ENCODE peak calls at places on chromosomes 5 and 9, in seven cellular contexts. P, R, J, V, E, F and W are unnamed samples.

GRCh38 chr5:148248894-148249293 is 10.6 kb downstream of the MARCOL start:
- DNase-seq in P (no peak), R (no peak), J (no peak), V (no peak), E (no peak), F (no peak), W (no peak)

GRCh38 chr5:93586948-93587918 is 4.2 kb downstream of the NR2F1 start:
- DNase-seq in P (no peak), R (no peak), J (peak; percentile 55), V (no peak), E (no peak), F (no peak), W (no peak)

GRCh38 chr9:69519470-69520240 is 152.5 kb downstream of the APBA1 start:
- DNase-seq in P (no peak), R (no peak), J (no peak), V (no peak), E (peak; percentile 11), F (no peak), W (no peak)

GRCh38 chr5:79285833-79286232 is 49.9 kb downstream of the JMY start:
- DNase-seq in P (no peak), R (no peak), J (no peak), V (no peak), E (no peak), F (no peak), W (no peak)

GRCh38 chr9:98825414-98825813 is 17.9 kb downstream of the GALNT12 start:
- DNase-seq in P (no peak), R (no peak), J (no peak), V (no peak), E (no peak), F (no peak), W (no peak)

GRCh38 chr9:112158629-112159228 is 16.4 kb downstream of the SUSD1 start:
- DNase-seq in P (no peak), R (no peak), J (no peak), V (no peak), E (no peak), F (no peak), W (no peak)

GRCh38 chr5:65050826-65051498 is 282.2 kb downstream of the CWC27 start:
- DNase-seq in P (no peak), R (no peak), J (peak; percentile 40), V (no peak), E (peak; percentile 83), F (no peak), W (no peak)

GRCh38 chr5:98454407-98454806 is 319.1 kb upstream of the RGMB start:
- DNase-seq in P (no peak), R (no peak), J (peak; percentile 53), V (no peak), E (peak; percentile 74), F (peak; percentile 68), W (no peak)

GRCh38 chr9:95100071-95100627 is 217.4 kb downstream of the FANCC start:
- DNase-seq in P (no peak), R (no peak), J (no peak), V (no peak), E (peak; percentile 41), F (peak; percentile 63), W (no peak)

GRCh38 chr5:88692979-88693932 is 189.7 kb downstream of the MEF2C start:
- DNase-seq in P (no peak), R (no peak), J (no peak), V (no peak), E (no peak), F (no peak), W (no peak)
- TF ChIP-seq CTCF in P (no peak), R (no peak), J (no peak), V (no peak), E (no peak), F (no peak), W (no peak)

GRCh38 chr5:91190333-91190680 is 192.8 kb downstream of the ARRDC3 start:
- DNase-seq in P (no peak), R (no peak), J (no peak), V (no peak), E (no peak), F (no peak), W (no peak)

GRCh38 chr5:91186101-91186500 is 197.0 kb downstream of the ARRDC3 start:
- DNase-seq in P (no peak), R (no peak), J (no peak), V (no peak), E (no peak), F (no peak), W (no peak)

GRCh38 chr5:91188755-91189154 is 194.4 kb downstream of the ARRDC3 start:
- DNase-seq in P (no peak), R (no peak), J (no peak), V (no peak), E (no peak), F (no peak), W (peak; percentile 10)

GRCh38 chr5:91187032-91187431 is 196.1 kb downstream of the ARRDC3 start:
- DNase-seq in P (no peak), R (no peak), J (no peak), V (no peak), E (no peak), F (no peak), W (no peak)

GRCh38 chr5:91189480-91190332 is 193.4 kb downstream of the ARRDC3 start:
- DNase-seq in P (no peak), R (no peak), J (peak; percentile 88), V (peak; percentile 43), E (peak; percentile 85), F (peak; percentile 87), W (no peak)
- H3K4me3 ChIP-seq in P (no peak overlapping the region), R (no peak overlapping the region), J (no peak overlapping the region), V (no peak overlapping the region), E (peak overlapping the region; percentile 42), F (peak overlapping the region; percentile 31), W (no peak overlapping the region)

GRCh38 chr9:130156672-130157071 is 15.5 kb upstream of the NCS1 start:
- DNase-seq in P (no peak), R (no peak), J (no peak), V (no peak), E (no peak), F (no peak), W (no peak)
- TF ChIP-seq CTCF in P (no peak), R (peak; percentile 7), J (no peak), V (no peak), E (peak; percentile 35), F (no peak), W (peak; percentile 15)

GRCh38 chr5:10662661-10663245 is 98.3 kb downstream of the DAP start:
- DNase-seq in P (no peak), R (no peak), J (no peak), V (no peak), E (no peak), F (no peak), W (no peak)
- H3K4me3 ChIP-seq in P (no peak overlapping the region), R (no peak overlapping the region), J (no peak overlapping the region), V (no peak overlapping the region), E (no peak overlapping the region), F (no peak overlapping the region), W (no peak overlapping the region)

DNA sequence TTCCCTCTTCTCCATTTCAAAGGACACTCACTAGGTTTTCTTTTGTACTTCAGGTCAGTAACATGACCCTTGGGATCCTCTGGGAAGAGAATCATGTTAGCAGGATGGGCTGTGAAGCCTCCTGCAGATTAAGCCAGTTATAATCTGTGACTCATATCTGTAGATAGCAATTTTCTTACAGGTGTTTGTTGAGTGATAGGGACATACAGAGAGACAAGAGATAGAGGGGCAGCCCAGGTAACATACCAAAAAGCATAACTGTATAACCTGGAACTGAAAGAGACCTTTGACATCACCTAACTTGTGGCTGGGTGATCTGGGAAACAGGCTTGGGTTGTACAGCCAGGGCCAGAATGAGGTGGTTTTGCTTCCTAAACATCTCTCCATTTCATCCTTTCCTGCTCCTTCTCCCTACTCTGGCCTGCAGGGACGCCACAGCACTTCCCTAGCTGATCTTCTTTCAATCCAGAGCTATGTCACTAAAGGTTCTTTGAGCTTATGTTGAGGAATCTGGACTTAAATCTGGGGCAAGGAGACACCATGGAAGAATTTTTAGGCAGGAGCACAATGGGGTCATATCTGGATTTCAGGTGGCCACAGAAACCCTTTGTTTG is 21.0 kb upstream of the PPARGC1B start:
- DNase-seq in P (no peak), R (no peak), J (no peak), V (no peak), E (no peak), F (no peak), W (no peak)
- TF ChIP-seq CTCF in P (no peak), R (no peak), J (no peak), V (no peak), E (no peak), F (no peak), W (no peak)

GRCh38 chr9:136216541-136217240 is 11.8 kb upstream of the LHX3 start:
- DNase-seq in P (no peak), R (no peak), J (no peak), V (no peak), E (no peak), F (no peak), W (no peak)

GRCh38 chr9:136219276-136219675 is 14.3 kb upstream of the LHX3 start:
- DNase-seq in P (no peak), R (peak; percentile 31), J (peak; percentile 19), V (no peak), E (peak; percentile 13), F (no peak), W (no peak)

GRCh38 chr9:136218271-136218670 is 13.3 kb upstream of the LHX3 start:
- DNase-seq in P (no peak), R (no peak), J (no peak), V (no peak), E (no peak), F (no peak), W (no peak)

GRCh38 chr9:136220017-136220729 is 15.2 kb upstream of the LHX3 start:
- DNase-seq in P (no peak), R (no peak), J (peak; percentile 41), V (peak; percentile 80), E (no peak), F (no peak), W (no peak)

DNA sequence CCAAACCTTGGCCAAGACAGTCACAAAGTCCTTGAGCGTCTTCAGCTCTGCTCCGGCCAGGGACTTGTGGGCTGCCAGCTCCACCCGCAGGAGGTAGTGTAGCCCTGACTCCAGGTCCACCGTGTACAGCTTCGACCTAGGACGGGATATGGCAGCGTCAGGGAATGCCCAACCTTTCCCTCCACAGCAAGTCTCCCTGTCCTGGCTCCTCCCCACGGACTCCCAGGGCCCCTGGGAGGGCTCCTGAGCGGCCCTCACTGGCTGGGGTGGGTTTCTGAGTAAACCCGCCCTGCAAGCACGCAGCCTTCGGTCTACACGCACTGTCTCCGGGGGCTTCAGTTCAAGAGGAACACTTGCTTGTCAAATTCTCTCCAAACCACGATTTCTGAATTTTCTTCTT is 13.7 kb upstream of the LHX3 start:
- DNase-seq in P (no peak), R (no peak), J (no peak), V (no peak), E (no peak), F (no peak), W (no peak)
- H3K4me3 ChIP-seq in P (no peak overlapping the region), R (no peak overlapping the region), J (no peak overlapping the region), V (no peak overlapping the region), E (no peak overlapping the region), F (no peak overlapping the region), W (no peak overlapping the region)